ENCODE peak calls at places on chromosomes 4 and X, in eight cellular contexts. S is thyroid gland, N is fibroblast of lung, F is mucosa of descending colon, Z is HFF-Myc, H is tibial artery, G is brain microvascular endothelial cell, D is psoas muscle. B is an unnamed sample.

GRCh38 chr4:94924566-94924965 is 166.8 kb downstream of the BMPR1B start:
- DNase-seq in S (no peak), N (no peak), F (no peak), Z (no peak), H (no peak), G (no peak), D (no peak), B (no peak)

GRCh38 chr4:30268370-30268769 is 451.8 kb upstream of the PCDH7 start:
- DNase-seq in S (no peak), N (no peak), F (no peak), Z (no peak), H (no peak), G (no peak), D (no peak), B (no peak)

GRCh38 chr4:82084747-82085146 is 289.0 kb downstream of the HNRNPD start:
- DNase-seq in S (no peak), N (no peak), F (no peak), Z (no peak), H (no peak), G (no peak), D (no peak), B (no peak)

GRCh38 chr4:8830056-8830455 is 41.6 kb downstream of the HMX1 start:
- DNase-seq in S (no peak), N (no peak), F (no peak), Z (no peak), H (peak; percentile 20), G (no peak), D (no peak), B (peak; percentile 46)

GRCh38 chr4:38563703-38564490 is 100.1 kb upstream of the KLF3 start:
- DNase-seq in S (peak; percentile 35), N (peak; percentile 23), F (no peak), Z (no peak), H (no peak), G (no peak), D (no peak), B (no peak)

GRCh38 chr4:88411491-88412101 is 32.9 kb downstream of the HERC6 start:
- DNase-seq in S (no peak), N (no peak), F (no peak), Z (no peak), H (no peak), G (no peak), D (no peak), B (no peak)

GRCh38 chr4:23213198-23213597 is 520.5 kb downstream of the GBA3 start:
- DNase-seq in S (no peak), N (peak; percentile 69), F (no peak), Z (no peak), H (no peak), G (no peak), D (no peak), B (no peak)

GRCh38 chr4:171966356-171966755 is 153.2 kb downstream of the GALNTL6 start:
- DNase-seq in S (no peak), N (no peak), F (no peak), Z (no peak), H (no peak), G (no peak), D (no peak), B (no peak)

GRCh38 chr4:1285151-1285789 is 4.4 kb upstream of the MAEA start:
- DNase-seq in S (no peak), N (no peak), F (no peak), Z (no peak), H (no peak), G (no peak), D (no peak), B (no peak)

GRCh38 chr4:108810087-108810486 is 47.2 kb upstream of the ETNPPL start:
- DNase-seq in S (no peak), N (no peak), F (no peak), Z (no peak), H (no peak), G (no peak), D (no peak), B (no peak)

GRCh38 chr4:40466789-40467188 is 131.7 kb downstream of the CHRNA9 start:
- DNase-seq in S (no peak), N (no peak), F (no peak), Z (no peak), H (no peak), G (no peak), D (no peak), B (no peak)

GRCh38 chr4:152974732-152975614 is 38.9 kb downstream of the FHDC1 start:
- DNase-seq in S (no peak), N (no peak), F (no peak), Z (no peak), H (peak; percentile 54), G (no peak), D (no peak), B (no peak)

GRCh38 chr4:73345399-73345975 is 58.6 kb upstream of the ALB start:
- DNase-seq in S (no peak), N (no peak), F (no peak), Z (no peak), H (no peak), G (no peak), D (no peak), B (no peak)

GRCh38 chrX:37998586-37999267 is 7.6 kb upstream of the SYTL5 start:
- DNase-seq in S (no peak), N (peak; percentile 81), F (no peak), Z (no peak), H (no peak), G (peak; percentile 56), D (no peak), B (no peak)

GRCh38 chr4:185771696-185772390 is 40.2 kb downstream of the SORBS2 start:
- DNase-seq in S (no peak), N (no peak), F (no peak), Z (no peak), H (no peak), G (no peak), D (no peak), B (no peak)

GRCh38 chrX:139831689-139832456 is 101.0 kb downstream of the ATP11C start:
- DNase-seq in S (no peak), N (peak; percentile 59), F (peak; percentile 39), Z (peak; percentile 54), H (no peak), G (peak; percentile 24), D (no peak), B (no peak)

GRCh38 chr4:182338059-182338458 is 94.9 kb downstream of the TENM3 start:
- DNase-seq in S (no peak), N (peak; percentile 26), F (no peak), Z (no peak), H (no peak), G (peak; percentile 43), D (no peak), B (no peak)

GRCh38 chrX:39898147-39898546 is 199.6 kb downstream of the BCOR start:
- DNase-seq in S (no peak), N (no peak), F (no peak), Z (no peak), H (no peak), G (no peak), D (no peak), B (no peak)

GRCh38 chr4:48575964-48576363 is 85.9 kb downstream of the ZAR1 start:
- DNase-seq in S (no peak), N (peak; percentile 70), F (no peak), Z (no peak), H (no peak), G (peak; percentile 81), D (no peak), B (no peak)

GRCh38 chr4:93825551-93826216 is 2.9 kb upstream of the ATOH1 start:
- DNase-seq in S (no peak), N (no peak), F (no peak), Z (no peak), H (no peak), G (no peak), D (no peak), B (no peak)

DNA sequence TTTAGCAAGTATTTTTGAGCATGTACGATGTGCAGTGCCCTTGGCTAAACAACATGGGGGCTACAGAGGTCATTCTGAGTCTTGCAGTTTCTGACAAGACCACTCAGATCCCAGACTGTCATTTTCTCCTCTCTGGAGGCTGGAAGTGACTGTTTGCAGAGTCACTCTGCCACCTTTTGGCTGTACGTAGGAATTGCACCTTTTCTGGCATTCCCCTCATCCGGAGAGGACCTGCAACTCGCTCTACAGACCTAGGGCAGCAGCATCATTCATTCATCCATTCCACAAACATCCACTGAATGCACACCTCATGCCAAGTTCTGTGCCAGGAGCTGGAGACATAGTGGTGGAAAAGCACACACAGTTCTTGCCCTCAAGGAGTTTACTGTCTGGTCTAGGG is 160.4 kb upstream of the GPR101 start:
- DNase-seq in S (no peak), N (no peak), F (peak; percentile 8), Z (no peak), H (no peak), G (peak; percentile 5), D (no peak), B (no peak)
- TF ChIP-seq CTCF in S (no peak), N (no peak), F (no peak), Z (peak; percentile 11), H (no peak), G (peak; percentile 20), D (peak; percentile 39), B (peak; percentile 66)

GRCh38 chrX:64352084-64352483 is 43.2 kb downstream of the MTMR8 start:
- DNase-seq in S (no peak), N (no peak), F (no peak), Z (no peak), H (no peak), G (no peak), D (no peak), B (no peak)

GRCh38 chrX:64350521-64350920 is 44.7 kb downstream of the MTMR8 start:
- DNase-seq in S (no peak), N (no peak), F (no peak), Z (no peak), H (no peak), G (no peak), D (no peak), B (no peak)

GRCh38 chrX:64350047-64350446 is 45.2 kb downstream of the MTMR8 start:
- DNase-seq in S (no peak), N (no peak), F (no peak), Z (no peak), H (no peak), G (no peak), D (no peak), B (no peak)
- TF ChIP-seq CTCF in S (no peak), N (no peak), F (no peak), Z (no peak), H (no peak), G (no peak), D (no peak), B (no peak)

GRCh38 chr4:65089666-65090065 is 580.6 kb downstream of the EPHA5 start:
- DNase-seq in S (no peak), N (peak; percentile 38), F (no peak), Z (no peak), H (no peak), G (peak; percentile 13), D (no peak), B (no peak)
- TF ChIP-seq CTCF in S (no peak), N (no peak), F (no peak), Z (no peak), H (no peak), G (peak; percentile 52), D (no peak), B (peak; percentile 75)

DNA sequence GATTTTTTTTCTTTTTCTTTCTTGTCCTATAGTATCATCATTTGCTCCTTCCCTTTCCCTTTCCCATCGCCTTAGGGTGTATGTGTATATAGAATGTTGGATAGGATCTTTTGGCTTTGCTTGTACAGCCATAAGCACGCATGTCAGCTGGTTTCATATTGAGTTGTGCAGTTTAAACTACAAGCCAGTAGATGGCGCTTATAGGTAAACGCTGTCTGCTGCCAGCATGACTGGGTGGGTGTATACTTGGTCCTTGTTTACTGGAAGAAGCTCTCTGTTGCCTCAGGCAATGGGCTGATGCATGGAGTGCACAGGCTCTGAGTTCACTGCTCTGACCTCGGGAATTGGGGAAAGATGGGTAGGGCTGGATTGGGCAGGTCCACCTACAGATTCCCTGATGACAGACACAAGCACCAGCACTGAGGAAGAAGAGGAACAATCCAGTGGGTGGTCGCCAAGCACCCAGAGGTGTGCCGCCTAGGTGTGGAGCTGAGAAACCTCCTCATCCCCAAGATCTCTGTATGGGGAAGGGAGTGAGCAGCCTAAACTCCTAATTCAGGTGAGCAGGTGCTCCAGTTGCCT is 831.5 kb downstream of the STIM2 start:
- DNase-seq in S (no peak), N (peak; percentile 8), F (peak; percentile 7), Z (peak; percentile 12), H (no peak), G (peak; percentile 36), D (no peak), B (no peak)
- TF ChIP-seq CTCF in S (no peak), N (peak; percentile 36), F (peak; percentile 36), Z (peak; percentile 54), H (peak; percentile 10), G (peak; percentile 79), D (peak; percentile 8), B (peak; percentile 77)

B was measured in chondrocyte.